ENCODE peak calls at places on chromosomes 11 and 22, in eight cellular contexts. C is Peyer's patch, X is mesendoderm, Q is hepatocyte, N is astrocyte of the cerebellum, W is H1, L is MG63, B is mesenchymal stem cell. D is an unnamed sample.

GRCh38 chr11:67401495-67402191 is at the start of gene PPP1CA:
- DNase-seq in B (peak; percentile 86), C (peak; percentile 87), W (peak; percentile 64), Q (peak; percentile 96), X (peak; percentile 91), N (peak; percentile 66), L (peak; percentile 89), D (peak; percentile 56)

GRCh38 chr22:50724616-50725015 is 13.4 kb upstream of the ACR start:
- DNase-seq in B (no peak), Q (no peak), X (no peak), C (no peak), L (no peak), N (no peak), W (no peak), D (no peak)

GRCh38 chr22:37157516-37158289 is 8.0 kb upstream of the IL2RB start:
- DNase-seq in C (no peak), L (peak; percentile 50), X (peak; percentile 28), Q (no peak), N (no peak), W (no peak), B (no peak), D (no peak)

GRCh38 chr22:44026630-44027511 is 2.8 kb downstream of the PARVB start:
- DNase-seq in C (peak; percentile 95), L (no peak), Q (no peak), X (no peak), W (no peak), B (no peak), N (no peak), D (peak; percentile 67)

GRCh38 chr11:102664001-102664752 is 39.0 kb upstream of the MMP20 start:
- DNase-seq in N (no peak), X (peak; percentile 33), L (peak; percentile 5), C (no peak), B (no peak), W (no peak), Q (no peak), D (no peak)

GRCh38 chr11:125262194-125262824 is 97.8 kb downstream of the PKNOX2 start:
- DNase-seq in L (no peak), X (peak; percentile 46), Q (peak; percentile 33), N (no peak), B (peak; percentile 56), W (no peak), C (no peak), D (no peak)

GRCh38 chr22:50568626-50569025 is 5.9 kb upstream of the SYCE3 start:
- DNase-seq in W (no peak), N (no peak), B (no peak), Q (no peak), C (no peak), X (no peak), L (no peak), D (no peak)

GRCh38 chr11:74008373-74009229 is at the start of gene UCP3:
- DNase-seq in C (no peak), Q (no peak), X (no peak), N (no peak), B (no peak), W (no peak), L (no peak), D (no peak)

GRCh38 chr11:119193001-119193400 is 7.7 kb downstream of the NHERF4 start:
- DNase-seq in W (no peak), C (no peak), B (no peak), X (no peak), L (no peak), N (no peak), Q (no peak), D (no peak)

GRCh38 chr22:49825944-49826602 is 1.6 kb downstream of the BRD1 start:
- DNase-seq in W (no peak), L (peak; percentile 27), Q (peak; percentile 67), B (peak; percentile 64), C (peak; percentile 35), X (no peak), N (no peak), D (no peak)

GRCh38 chr11:35933572-35933925 is 10.3 kb upstream of the LDLRAD3 start:
- DNase-seq in Q (no peak), W (no peak), B (no peak), L (no peak), C (no peak), N (no peak), X (no peak), D (no peak)

GRCh38 chr22:39661842-39662676 is 91.5 kb downstream of the CACNA1I start:
- DNase-seq in Q (peak; percentile 69), B (no peak), W (peak; percentile 71), N (no peak), L (no peak), X (peak; percentile 81), C (peak; percentile 71), D (no peak)

GRCh38 chr11:60769273-60769672 is 12.6 kb downstream of the MS4A15 start:
- DNase-seq in C (no peak), L (no peak), W (no peak), X (peak; percentile 7), B (no peak), Q (no peak), N (no peak), D (no peak)

GRCh38 chr22:22026157-22026831 is 43.7 kb upstream of the TOP3B start:
- DNase-seq in X (no peak), N (no peak), Q (no peak), W (no peak), C (peak; percentile 59), B (no peak), L (no peak), D (no peak)

GRCh38 chr11:130531061-130531460 is 82.6 kb downstream of the ADAMTS15 start:
- DNase-seq in B (no peak), X (no peak), W (no peak), L (peak; percentile 56), C (no peak), Q (no peak), N (peak; percentile 84), D (no peak)

GRCh38 chr11:17596310-17596669 is 49.2 kb downstream of the OTOG start:
- DNase-seq in B (no peak), X (no peak), W (no peak), L (no peak), C (no peak), N (no peak), Q (no peak), D (no peak)

GRCh38 chr11:33585564-33585963 is 115.1 kb downstream of the C11orf91 start:
- DNase-seq in W (no peak), B (no peak), C (no peak), N (no peak), Q (no peak), X (no peak), L (no peak), D (no peak)

GRCh38 chr11:9462172-9462799 is 1.5 kb downstream of the ZNF143 start:
- DNase-seq in B (peak; percentile 45), W (no peak), L (no peak), Q (no peak), N (no peak), X (peak; percentile 29), C (no peak), D (no peak)

GRCh38 chr22:43001271-43002197 is 13.4 kb downstream of the PACSIN2 start:
- DNase-seq in C (no peak), N (peak; percentile 66), Q (no peak), L (no peak), X (no peak), W (no peak), B (peak; percentile 68), D (no peak)

GRCh38 chr11:118156531-118157185 is 4.0 kb upstream of the SCN4B start:
- DNase-seq in N (no peak), L (no peak), X (no peak), B (no peak), Q (peak; percentile 63), W (no peak), C (no peak), D (no peak)

GRCh38 chr22:37276771-37277170 is 5.5 kb upstream of the CYTH4 start:
- DNase-seq in W (no peak), C (no peak), Q (no peak), B (no peak), L (no peak), X (no peak), N (no peak), D (no peak)

GRCh38 chr11:134542401-134543143 is 130.5 kb upstream of the B3GAT1 start:
- DNase-seq in N (no peak), L (no peak), C (no peak), Q (peak; percentile 63), X (no peak), W (no peak), B (no peak), D (no peak)

GRCh38 chr11:6204708-6205107 is 649 bp upstream of the C11orf42 start:
- DNase-seq in L (no peak), X (no peak), Q (no peak), C (no peak), N (no peak), B (no peak), W (no peak), D (peak; percentile 24)

GRCh38 chr11:63966444-63966843 is 8.0 kb upstream of the COX8A start:
- DNase-seq in N (no peak), Q (no peak), W (no peak), L (no peak), B (no peak), X (no peak), C (no peak), D (no peak)
- H3K4me3 ChIP-seq in N (no peak overlapping the region), Q (no peak overlapping the region), W (no peak overlapping the region), L (no peak overlapping the region), B (no peak overlapping the region), X (no peak overlapping the region), C (no peak overlapping the region), D (no peak overlapping the region)

GRCh38 chr22:47601666-47602065 is 839.2 kb downstream of the TBC1D22A start:
- DNase-seq in L (no peak), W (no peak), B (no peak), X (no peak), N (no peak), Q (no peak), C (no peak), D (no peak)

GRCh38 chr22:47600281-47600680 is 837.8 kb downstream of the TBC1D22A start:
- DNase-seq in X (no peak), Q (no peak), N (no peak), C (no peak), B (no peak), W (no peak), L (no peak), D (no peak)

GRCh38 chr22:47600791-47601400 is 838.4 kb downstream of the TBC1D22A start:
- DNase-seq in C (no peak), L (no peak), W (no peak), N (no peak), Q (no peak), X (no peak), B (no peak), D (no peak)

GRCh38 chr22:47598864-47599263 is 836.4 kb downstream of the TBC1D22A start:
- DNase-seq in N (no peak), C (no peak), L (no peak), B (no peak), W (no peak), Q (no peak), X (no peak), D (no peak)

GRCh38 chr22:47599753-47600152 is 837.3 kb downstream of the TBC1D22A start:
- DNase-seq in Q (no peak), W (no peak), X (no peak), L (no peak), N (no peak), B (no peak), C (no peak), D (no peak)
- H3K4me3 ChIP-seq in Q (no peak overlapping the region), W (no peak overlapping the region), X (no peak overlapping the region), L (no peak overlapping the region), N (no peak overlapping the region), B (no peak overlapping the region), C (no peak overlapping the region), D (no peak overlapping the region)

GRCh38 chr11:66011239-66011784 is 496 bp upstream of the CST6 start:
- DNase-seq in L (peak; percentile 66), X (peak; percentile 95), C (no peak), B (peak; percentile 61), W (no peak), N (no peak), Q (peak; percentile 73), D (no peak)
- H3K4me3 ChIP-seq in L (no peak overlapping the region), X (no peak overlapping the region), C (no peak overlapping the region), B (no peak overlapping the region), W (peak overlapping the region; percentile 2), N (no peak overlapping the region), Q (no peak overlapping the region), D (no peak overlapping the region)

GRCh38 chr11:97111559-97111958 is 721.7 kb downstream of the JRKL start:
- DNase-seq in Q (no peak), C (no peak), W (no peak), L (no peak), B (no peak), X (no peak), N (no peak), D (no peak)
- H3K4me3 ChIP-seq in Q (no peak overlapping the region), C (no peak overlapping the region), W (no peak overlapping the region), L (no peak overlapping the region), B (no peak overlapping the region), X (no peak overlapping the region), N (no peak overlapping the region), D (no peak overlapping the region)